ENCODE peak calls at places on chromosomes 7 and 10, in four cellular contexts. N is left ventricle myocardium inferior; C is small intestine; E is CD8-positive, alpha-beta T cell. A is an unnamed sample. For H3K4me1, the result is how much of the 10 kb centered on the place peaks cover.

GRCh38 chr7:116998567-116998966 is 45.3 kb downstream of the ST7 start:
- DNase-seq in N (no peak), C (no peak), E (no peak), A (no peak)

GRCh38 chr7:56083150-56083785 is 9.5 kb downstream of the PHKG1 start:
- DNase-seq in N (peak), C (no peak), E (no peak), A (no peak)

GRCh38 chr7:158355456-158356065 is 232.1 kb downstream of the PTPRN2 start:
- DNase-seq in N (no peak), C (no peak), E (no peak), A (peak)

GRCh38 chr10:42885491-42886270 is 103.1 kb downstream of the BMS1 start:
- DNase-seq in N (no peak), C (no peak), E (peak), A (no peak)

GRCh38 chr7:91264924-91265681 is 870 bp downstream of the FZD1 start:
- DNase-seq in N (peak), C (peak), E (no peak), A (peak)

GRCh38 chr10:79270471-79271246 is 76.6 kb upstream of the PPIF start:
- DNase-seq in N (peak), C (no peak), E (no peak), A (no peak)

GRCh38 chr7:39987641-39988347 is 37.7 kb downstream of the CDK13 start:
- DNase-seq in N (no peak), C (no peak), E (peak), A (no peak)

GRCh38 chr10:33402748-33403147 is 68.3 kb upstream of the NRP1 start:
- DNase-seq in N (no peak), C (no peak), E (no peak), A (no peak)

GRCh38 chr7:73778801-73779389 is 8.8 kb upstream of the CLDN3 start:
- DNase-seq in N (no peak), C (peak), E (no peak), A (peak)

GRCh38 chr10:36675458-36675880 is 449.9 kb upstream of the ANKRD30A start:
- DNase-seq in N (no peak), C (no peak), E (no peak), A (no peak)

GRCh38 chr10:98225000-98225399 is 43.0 kb downstream of the LOXL4 start:
- DNase-seq in N (no peak), C (no peak), E (no peak), A (no peak)

GRCh38 chr7:45143616-45144015 is 14.0 kb upstream of the RAMP3 start:
- DNase-seq in N (no peak), C (no peak), E (no peak), A (no peak)

GRCh38 chr10:86321568-86321967 is 45.0 kb downstream of the GRID1 start:
- DNase-seq in N (no peak), C (no peak), E (no peak), A (no peak)

GRCh38 chr10:89776665-89777064 is 75.3 kb downstream of the KIF20B start:
- DNase-seq in N (no peak), C (no peak), E (no peak), A (no peak)

GRCh38 chr7:9600974-9601373 is 1167.6 kb downstream of the NXPH1 start:
- DNase-seq in N (no peak), C (no peak), E (no peak), A (no peak)

GRCh38 chr10:113232928-113233511 is 283.0 kb downstream of the TCF7L2 start:
- DNase-seq in N (no peak), C (peak), E (no peak), A (no peak)

GRCh38 chr7:12851142-12851541 is 163.7 kb downstream of the ARL4A start:
- DNase-seq in N (no peak), C (no peak), E (no peak), A (no peak)

GRCh38 chr10:125162181-125162906 is 2.0 kb upstream of the CTBP2 start:
- DNase-seq in N (no peak), C (no peak), E (no peak), A (peak)

GRCh38 chr7:33673029-33673700 is 232.2 kb upstream of the BMPER start:
- DNase-seq in N (no peak), C (no peak), E (no peak), A (no peak)

GRCh38 chr7:123635551-123636359 is 19.9 kb upstream of the LMOD2 start:
- DNase-seq in N (no peak), C (peak), E (no peak), A (no peak)

GRCh38 chr10:124588736-124589451 is 127.3 kb downstream of the LHPP start:
- DNase-seq in N (peak), C (peak), E (no peak), A (no peak)

GRCh38 chr7:816751-817671 is 15.3 kb upstream of the SUN1 start:
- DNase-seq in N (no peak), C (peak), E (peak), A (peak)

GRCh38 chr7:97697396-97697795 is 34.5 kb upstream of the TAC1 start:
- DNase-seq in N (no peak), C (no peak), E (no peak), A (no peak)

GRCh38 chr10:34031410-34031809 is 696.9 kb upstream of the NRP1 start:
- DNase-seq in N (peak), C (no peak), E (no peak), A (no peak)

GRCh38 chr7:79734158-79734557 is 280.7 kb upstream of the MAGI2 start:
- DNase-seq in N (no peak), C (no peak), E (no peak), A (no peak)

GRCh38 chr7:127682140-127682539 is 30.1 kb downstream of the SND1 start:
- DNase-seq in N (no peak), C (no peak), E (no peak), A (no peak)

GRCh38 chr7:108497082-108497725 is 28.7 kb downstream of the PNPLA8 start:
- DNase-seq in N (no peak), C (peak), E (peak), A (no peak)

GRCh38 chr10:77297370-77297692 is 340.3 kb downstream of the KCNMA1 start:
- DNase-seq in N (no peak), C (peak), E (no peak), A (no peak)

GRCh38 chr7:93147358-93147757 is 827 bp downstream of the SAMD9L start:
- DNase-seq in N (peak), C (peak), E (peak), A (no peak)
- H3K4me3 ChIP-seq in N (peak), C (no peak), E (peak), A (no peak)

GRCh38 chr7:2037805-2038635 is 194.7 kb downstream of the MAD1L1 start:
- DNase-seq in N (peak), C (peak), E (no peak), A (peak)

GRCh38 chr7:2040893-2041270 is 191.9 kb downstream of the MAD1L1 start:
- DNase-seq in N (no peak), C (no peak), E (no peak), A (no peak)

GRCh38 chr7:2040201-2040892 is 192.4 kb downstream of the MAD1L1 start:
- DNase-seq in N (peak), C (no peak), E (no peak), A (no peak)

GRCh38 chr7:2037301-2037804 is 195.4 kb downstream of the MAD1L1 start:
- DNase-seq in N (peak), C (peak), E (peak), A (no peak)

DNA sequence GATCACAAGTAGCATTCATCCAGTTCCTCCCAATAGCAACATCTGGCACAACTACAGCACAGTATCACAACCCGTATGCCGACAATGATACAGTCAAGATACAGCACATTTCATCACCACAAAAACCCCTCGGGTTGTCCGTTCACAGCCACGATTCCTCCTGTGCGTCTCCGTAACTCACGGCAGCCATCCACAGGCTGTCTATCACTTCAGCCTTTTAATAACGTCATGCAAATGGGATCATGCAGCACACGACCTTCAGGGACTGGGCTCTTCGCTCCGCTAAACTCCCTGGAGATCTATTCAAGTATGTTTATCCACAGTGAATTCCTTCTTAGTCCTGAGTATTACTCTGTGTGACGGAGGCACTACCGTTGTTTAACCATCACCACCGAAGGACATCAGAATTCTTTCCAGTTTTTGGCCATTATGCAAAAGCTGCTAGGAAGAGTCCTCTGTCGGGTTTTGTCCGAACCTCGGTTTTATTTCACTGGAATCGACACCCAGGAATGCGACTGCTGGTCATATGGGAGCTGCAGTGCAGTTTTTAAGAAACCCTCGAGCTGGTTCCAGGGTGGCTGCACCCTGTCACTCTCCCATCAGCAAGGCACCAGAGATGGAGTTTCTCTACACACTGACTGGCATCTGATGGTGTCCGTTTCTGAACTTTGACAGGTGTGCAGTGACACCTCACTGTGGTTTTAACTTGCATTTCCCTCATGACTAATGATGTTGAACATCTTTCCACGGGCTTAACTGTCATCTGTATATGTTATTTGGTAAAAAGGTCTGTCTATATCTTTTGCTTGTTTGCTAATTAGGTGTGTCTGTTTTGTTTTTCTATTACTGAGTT is 193.6 kb downstream of the MAD1L1 start:
- DNase-seq in N (peak), C (no peak), E (no peak), A (no peak)
- H3K4me1 ChIP-seq in N (under half), C (under half), E (under half), A (under half)

GRCh38 chr10:104327745-104328635 is 10.3 kb downstream of the ITPRIP start:
- DNase-seq in N (no peak), C (no peak), E (no peak), A (no peak)
- H3K4me3 ChIP-seq in N (peak), C (no peak), E (peak), A (no peak)

DNA sequence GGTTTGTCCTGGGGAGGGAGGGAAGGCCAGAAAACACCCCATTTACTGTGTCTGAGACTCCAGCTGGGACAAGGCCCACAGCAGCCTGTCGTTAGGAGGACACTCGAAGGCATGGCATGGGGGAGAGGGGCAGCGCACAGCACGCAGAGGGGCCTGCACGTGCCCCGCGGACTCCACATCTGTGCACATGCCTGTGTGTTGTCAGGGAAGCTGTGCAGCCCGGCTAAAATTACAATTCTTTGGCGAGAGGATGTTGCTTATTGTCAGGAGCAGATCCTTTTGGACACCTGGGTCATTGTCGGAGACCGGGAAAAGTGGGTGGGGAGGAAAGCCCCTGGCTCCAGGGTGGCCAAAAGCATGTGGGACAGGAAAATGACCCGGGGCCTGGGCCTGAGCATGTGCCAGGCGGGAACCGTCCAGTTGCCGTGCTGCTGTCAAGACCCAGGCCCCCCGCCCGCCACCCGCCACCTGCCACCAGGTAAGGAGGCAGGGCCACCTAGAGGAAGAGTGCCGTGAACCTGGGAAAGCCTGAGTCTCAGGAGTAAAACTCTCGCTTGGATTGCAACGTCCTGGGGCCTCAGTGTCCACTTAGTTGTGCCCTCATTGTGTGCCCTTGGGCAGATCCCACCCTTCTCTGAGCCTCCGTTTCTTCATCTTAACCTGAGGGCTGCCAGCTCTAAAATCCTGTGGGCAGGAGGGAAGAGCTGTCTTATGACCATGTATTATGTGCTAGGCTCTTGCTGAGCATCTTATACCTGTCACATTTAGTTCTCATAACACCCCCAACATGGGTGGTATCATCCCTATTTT is 7.2 kb downstream of the VSIR start:
- DNase-seq in N (no peak), C (no peak), E (no peak), A (no peak)
- H3K4me1 ChIP-seq in N (half or more), C (under half), E (half or more), A (half or more)

GRCh38 chr10:62054408-62054807 is 152.9 kb downstream of the ARID5B start:
- DNase-seq in N (no peak), C (no peak), E (no peak), A (no peak)

GRCh38 chr10:62054825-62055224 is 153.3 kb downstream of the ARID5B start:
- DNase-seq in N (no peak), C (no peak), E (no peak), A (no peak)

GRCh38 chr10:62056219-62056618 is 154.7 kb downstream of the ARID5B start:
- DNase-seq in N (no peak), C (no peak), E (no peak), A (no peak)

GRCh38 chr10:62052276-62052675 is 150.8 kb downstream of the ARID5B start:
- DNase-seq in N (no peak), C (no peak), E (no peak), A (no peak)

DNA sequence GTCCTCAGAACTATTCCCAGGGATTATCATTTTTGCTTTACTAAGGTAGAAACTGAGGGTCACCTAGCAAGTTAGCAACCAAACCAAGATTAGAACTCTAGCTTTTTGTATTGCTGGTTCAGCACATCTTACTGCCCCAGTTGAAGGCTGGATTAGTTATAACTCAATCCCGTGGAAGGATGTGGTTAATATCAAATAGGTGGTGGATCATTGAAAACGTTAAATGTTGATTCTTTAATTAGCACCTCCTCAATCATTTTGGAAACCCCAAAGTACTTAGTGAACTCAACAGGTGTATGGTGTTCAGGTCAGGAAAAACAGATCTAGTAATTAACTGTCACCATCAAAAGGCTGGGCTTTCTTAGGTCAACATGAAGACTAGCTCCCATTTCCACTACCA is 152.4 kb downstream of the ARID5B start:
- DNase-seq in N (no peak), C (no peak), E (no peak), A (no peak)
- H3K4me3 ChIP-seq in N (peak), C (no peak), E (no peak), A (no peak)

DNA sequence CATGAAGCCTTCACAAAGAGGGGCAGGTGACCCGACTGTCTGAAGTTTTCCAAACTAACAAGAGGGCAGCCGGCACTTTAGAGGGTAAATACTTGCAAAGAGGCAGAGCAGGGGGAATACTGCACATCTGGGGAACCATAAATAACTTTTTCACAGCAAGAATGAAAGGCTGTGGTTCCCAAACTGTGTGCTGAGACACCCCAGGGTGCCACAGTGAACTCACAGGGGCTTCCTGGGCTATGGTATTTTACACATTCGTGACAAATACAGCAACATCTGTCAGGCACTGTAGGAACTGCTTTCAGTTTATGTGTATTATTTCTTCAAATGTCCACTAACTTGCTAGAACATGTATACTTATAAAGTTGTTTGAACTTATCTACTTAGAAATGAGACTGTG is 67.2 kb downstream of the TBXAS1 start:
- DNase-seq in N (no peak), C (no peak), E (no peak), A (no peak)
- H3K4me1 ChIP-seq in N (under half), C (under half), E (under half), A (under half)

A was measured in Caco-2.